ENCODE peak calls at places on chromosomes 7 and 10, in five cellular contexts. One of them, this sample, is unnamed.
A peak's percentile ranks its signal among the peaks of the same experiment; 100 is the strongest.

GRCh38 chr10:14535497-14536199 is 204.9 kb upstream of the FRMD4A start:
- DNase-seq in activated T-helper 1 cell treated with Interleukin-2 at 50 U/mL for 16 hours: no peak
- DNase-seq in hypothalamus: no peak
- DNase-seq in A172: no peak
- DNase-seq in natural killer cell: no peak
- DNase-seq in this sample: no peak

GRCh38 chr7:148918058-148918596 is 34.0 kb upstream of the EZH2 start:
- DNase-seq in hypothalamus: no peak
- DNase-seq in natural killer cell: no peak
- DNase-seq in A172: no peak
- DNase-seq in activated T-helper 1 cell treated with Interleukin-2 at 50 U/mL for 16 hours: no peak
- DNase-seq in this sample: no peak

GRCh38 chr10:17647316-17647715 is 3.4 kb downstream of the STAM start:
- DNase-seq in A172: no peak
- DNase-seq in natural killer cell: no peak
- DNase-seq in hypothalamus: no peak
- DNase-seq in activated T-helper 1 cell treated with Interleukin-2 at 50 U/mL for 16 hours: no peak
- DNase-seq in this sample: no peak

GRCh38 chr10:93462881-93463280 is 19.3 kb downstream of the MYOF start:
- DNase-seq in activated T-helper 1 cell treated with Interleukin-2 at 50 U/mL for 16 hours: no peak
- DNase-seq in hypothalamus: no peak
- DNase-seq in A172: peak; percentile 95
- DNase-seq in natural killer cell: no peak
- DNase-seq in this sample: peak; percentile 92

GRCh38 chr10:83373659-83374058 is 765.6 kb upstream of the GHITM start:
- DNase-seq in A172: peak; percentile 42
- DNase-seq in hypothalamus: no peak
- DNase-seq in activated T-helper 1 cell treated with Interleukin-2 at 50 U/mL for 16 hours: no peak
- DNase-seq in natural killer cell: no peak
- DNase-seq in this sample: no peak

GRCh38 chr7:64869912-64870562 is 33.0 kb upstream of the ZNF273 start:
- DNase-seq in hypothalamus: no peak
- DNase-seq in natural killer cell: no peak
- DNase-seq in A172: no peak
- DNase-seq in activated T-helper 1 cell treated with Interleukin-2 at 50 U/mL for 16 hours: no peak
- DNase-seq in this sample: no peak

GRCh38 chr10:125201108-125201524 is 40.8 kb upstream of the CTBP2 start:
- DNase-seq in A172: peak; percentile 50
- DNase-seq in hypothalamus: no peak
- DNase-seq in natural killer cell: no peak
- DNase-seq in activated T-helper 1 cell treated with Interleukin-2 at 50 U/mL for 16 hours: no peak
- DNase-seq in this sample: peak; percentile 76

GRCh38 chr10:100129424-100129823 is 47.8 kb upstream of the CPN1 start:
- DNase-seq in natural killer cell: no peak
- DNase-seq in A172: no peak
- DNase-seq in hypothalamus: no peak
- DNase-seq in activated T-helper 1 cell treated with Interleukin-2 at 50 U/mL for 16 hours: no peak
- DNase-seq in this sample: no peak

GRCh38 chr7:106552645-106553445 is 108.1 kb downstream of the CCDC71L start:
- DNase-seq in activated T-helper 1 cell treated with Interleukin-2 at 50 U/mL for 16 hours: no peak
- DNase-seq in natural killer cell: no peak
- DNase-seq in hypothalamus: no peak
- DNase-seq in A172: no peak
- DNase-seq in this sample: no peak

GRCh38 chr10:88889559-88890337 is 9.7 kb downstream of the STAMBPL1 start:
- DNase-seq in natural killer cell: no peak
- DNase-seq in A172: no peak
- DNase-seq in activated T-helper 1 cell treated with Interleukin-2 at 50 U/mL for 16 hours: no peak
- DNase-seq in hypothalamus: no peak
- DNase-seq in this sample: no peak

GRCh38 chr7:7564323-7564780 is 2.3 kb upstream of the MIOS start:
- DNase-seq in activated T-helper 1 cell treated with Interleukin-2 at 50 U/mL for 16 hours: no peak
- DNase-seq in hypothalamus: no peak
- DNase-seq in natural killer cell: no peak
- DNase-seq in A172: peak; percentile 93
- DNase-seq in this sample: peak; percentile 94

GRCh38 chr7:130349911-130350782 is 5.5 kb downstream of the CPA5 start:
- DNase-seq in activated T-helper 1 cell treated with Interleukin-2 at 50 U/mL for 16 hours: no peak
- DNase-seq in natural killer cell: no peak
- DNase-seq in A172: no peak
- DNase-seq in hypothalamus: no peak
- DNase-seq in this sample: no peak

GRCh38 chr7:155300641-155301452 is 3.2 kb downstream of the INSIG1 start:
- DNase-seq in A172: no peak
- DNase-seq in hypothalamus: no peak
- DNase-seq in natural killer cell: peak; percentile 26
- DNase-seq in activated T-helper 1 cell treated with Interleukin-2 at 50 U/mL for 16 hours: no peak
- DNase-seq in this sample: no peak

GRCh38 chr10:71218046-71218832 is 5.9 kb downstream of the UNC5B start:
- DNase-seq in natural killer cell: no peak
- DNase-seq in hypothalamus: no peak
- DNase-seq in A172: peak; percentile 85
- DNase-seq in activated T-helper 1 cell treated with Interleukin-2 at 50 U/mL for 16 hours: no peak
- DNase-seq in this sample: peak; percentile 74

GRCh38 chr10:75469018-75469616 is 37.7 kb downstream of the LRMDA start:
- DNase-seq in A172: peak; percentile 93
- DNase-seq in activated T-helper 1 cell treated with Interleukin-2 at 50 U/mL for 16 hours: no peak
- DNase-seq in hypothalamus: no peak
- DNase-seq in natural killer cell: no peak
- DNase-seq in this sample: peak; percentile 100

GRCh38 chr7:64877714-64878610 is 25.1 kb upstream of the ZNF273 start:
- DNase-seq in hypothalamus: no peak
- DNase-seq in A172: no peak
- DNase-seq in natural killer cell: peak; percentile 10
- DNase-seq in activated T-helper 1 cell treated with Interleukin-2 at 50 U/mL for 16 hours: no peak
- DNase-seq in this sample: no peak

GRCh38 chr7:25707733-25708132 is 444.3 kb upstream of the NFE2L3 start:
- DNase-seq in natural killer cell: no peak
- DNase-seq in A172: no peak
- DNase-seq in hypothalamus: no peak
- DNase-seq in activated T-helper 1 cell treated with Interleukin-2 at 50 U/mL for 16 hours: no peak
- DNase-seq in this sample: no peak

GRCh38 chr7:152341914-152342236 is 93.9 kb downstream of the KMT2C start:
- DNase-seq in hypothalamus: no peak
- DNase-seq in natural killer cell: no peak
- DNase-seq in A172: no peak
- DNase-seq in activated T-helper 1 cell treated with Interleukin-2 at 50 U/mL for 16 hours: no peak
- DNase-seq in this sample: no peak

GRCh38 chr7:2373124-2373556 is 18.5 kb downstream of the EIF3B start:
- DNase-seq in hypothalamus: no peak
- DNase-seq in A172: peak; percentile 64
- DNase-seq in natural killer cell: no peak
- DNase-seq in activated T-helper 1 cell treated with Interleukin-2 at 50 U/mL for 16 hours: no peak
- DNase-seq in this sample: no peak

GRCh38 chr10:31709501-31709900 is 219.1 kb downstream of the ARHGAP12 start:
- DNase-seq in hypothalamus: no peak
- DNase-seq in activated T-helper 1 cell treated with Interleukin-2 at 50 U/mL for 16 hours: no peak
- DNase-seq in A172: no peak
- DNase-seq in natural killer cell: no peak
- DNase-seq in this sample: no peak

GRCh38 chr7:102184303-102184702 is 102.4 kb upstream of the SH2B2 start:
- DNase-seq in hypothalamus: no peak
- DNase-seq in activated T-helper 1 cell treated with Interleukin-2 at 50 U/mL for 16 hours: no peak
- DNase-seq in natural killer cell: no peak
- DNase-seq in A172: no peak
- DNase-seq in this sample: no peak

GRCh38 chr10:24469993-24470392 is 253.7 kb downstream of the ARHGAP21 start:
- DNase-seq in A172: no peak
- DNase-seq in natural killer cell: no peak
- DNase-seq in hypothalamus: no peak
- DNase-seq in activated T-helper 1 cell treated with Interleukin-2 at 50 U/mL for 16 hours: no peak
- DNase-seq in this sample: peak; percentile 89

GRCh38 chr7:95471076-95471475 is 14.7 kb upstream of the ASB4 start:
- DNase-seq in activated T-helper 1 cell treated with Interleukin-2 at 50 U/mL for 16 hours: no peak
- DNase-seq in A172: no peak
- DNase-seq in natural killer cell: no peak
- DNase-seq in hypothalamus: no peak
- DNase-seq in this sample: no peak

GRCh38 chr7:15399446-15399845 is 162.4 kb downstream of the AGMO start:
- DNase-seq in natural killer cell: no peak
- DNase-seq in A172: no peak
- DNase-seq in hypothalamus: no peak
- DNase-seq in activated T-helper 1 cell treated with Interleukin-2 at 50 U/mL for 16 hours: no peak
- DNase-seq in this sample: no peak

This sample was measured in PC-3.